ENCODE peak calls at places on chromosome 9, in four cellular contexts. One of them, this sample, is unnamed.

GRCh38 chr9:77832647-77833046 is 184.5 kb upstream of the GNA14 start:
- DNase-seq in NCI-H1417: no peak
- DNase-seq in NCI-H226: no peak
- DNase-seq in SW480: no peak
- DNase-seq in this sample: no peak

GRCh38 chr9:6644346-6645152 is 980 bp downstream of the GLDC start:
- DNase-seq in NCI-H1417: no peak
- DNase-seq in SW480: no peak
- DNase-seq in NCI-H226: no peak
- DNase-seq in this sample: no peak

GRCh38 chr9:16656432-16657169 is 213.9 kb downstream of the BNC2 start:
- DNase-seq in NCI-H1417: no peak
- DNase-seq in NCI-H226: no peak
- DNase-seq in SW480: no peak
- DNase-seq in this sample: no peak

GRCh38 chr9:2473691-2474090 is 147.9 kb upstream of the VLDLR start:
- DNase-seq in NCI-H1417: no peak
- DNase-seq in NCI-H226: peak
- DNase-seq in SW480: no peak
- DNase-seq in this sample: no peak

GRCh38 chr9:8070779-8071444 is 271.3 kb upstream of the DMAC1 start:
- DNase-seq in NCI-H1417: no peak
- DNase-seq in NCI-H226: no peak
- DNase-seq in SW480: no peak
- DNase-seq in this sample: no peak

GRCh38 chr9:78033870-78034269 is 2.3 kb upstream of the GNAQ start:
- DNase-seq in NCI-H226: no peak
- DNase-seq in SW480: no peak
- DNase-seq in NCI-H1417: no peak
- DNase-seq in this sample: no peak

GRCh38 chr9:107559499-107560086 is 70.0 kb upstream of the KLF4 start:
- DNase-seq in NCI-H226: no peak
- DNase-seq in NCI-H1417: no peak
- DNase-seq in SW480: no peak
- DNase-seq in this sample: no peak

GRCh38 chr9:90905079-90905478 is 103.5 kb downstream of the SYK start:
- DNase-seq in NCI-H226: no peak
- DNase-seq in SW480: no peak
- DNase-seq in NCI-H1417: no peak
- DNase-seq in this sample: no peak

GRCh38 chr9:97510797-97511761 is 9.6 kb downstream of the TMOD1 start:
- DNase-seq in SW480: no peak
- DNase-seq in NCI-H226: peak
- DNase-seq in NCI-H1417: no peak
- DNase-seq in this sample: no peak

This sample was measured in NAMALWA.